ENCODE peak calls at places on chromosomes 3 and 15, in eight cellular contexts. O is cardiac muscle cell, L is H1, C is A549, E is fibroblast of lung, D is IMR-90, V is right atrium auricular region, Z is mammary epithelial cell. J is an unnamed sample.

GRCh38 chr15:71186267-71186666 is 71.0 kb downstream of the THSD4 start:
- DNase-seq in O (peak; percentile 16), L (no peak), C (no peak), E (no peak), D (no peak), V (no peak), Z (no peak), J (no peak)

GRCh38 chr3:196141866-196142673 is 60.2 kb upstream of the TFRC start:
- DNase-seq in O (no peak), L (no peak), C (no peak), E (no peak), D (no peak), V (no peak), Z (peak; percentile 67), J (no peak)

GRCh38 chr3:71425491-71426071 is 157.9 kb downstream of the FOXP1 start:
- DNase-seq in O (no peak), L (no peak), C (no peak), E (peak; percentile 100), D (peak; percentile 92), V (no peak), Z (peak; percentile 96), J (no peak)

GRCh38 chr15:44038801-44039200 is 156.3 kb downstream of the FRMD5 start:
- DNase-seq in O (peak; percentile 76), L (peak; percentile 39), C (no peak), E (peak; percentile 78), D (peak; percentile 66), V (no peak), Z (no peak), J (no peak)

GRCh38 chr3:9915252-9916141 is 1.4 kb upstream of the IL17RC start:
- DNase-seq in O (peak; percentile 73), L (no peak), C (no peak), E (peak; percentile 59), D (peak; percentile 52), V (peak; percentile 77), Z (no peak), J (no peak)

GRCh38 chr3:59180006-59180405 is 130.2 kb upstream of the CFAP20DC start:
- DNase-seq in O (no peak), L (peak; percentile 50), C (no peak), E (peak; percentile 8), D (no peak), V (no peak), Z (no peak), J (peak; percentile 43)

GRCh38 chr3:10602769-10603768 is 97.7 kb upstream of the ATP2B2 start:
- DNase-seq in O (peak; percentile 82), L (no peak), C (no peak), E (no peak), D (no peak), V (no peak), Z (no peak), J (no peak)

GRCh38 chr3:29864809-29865208 is 583.9 kb downstream of the RBMS3 start:
- DNase-seq in O (no peak), L (no peak), C (no peak), E (no peak), D (no peak), V (no peak), Z (no peak), J (no peak)

GRCh38 chr15:78012643-78013077 is 64.9 kb downstream of the TBC1D2B start:
- DNase-seq in O (no peak), L (no peak), C (no peak), E (no peak), D (no peak), V (no peak), Z (no peak), J (no peak)

DNA sequence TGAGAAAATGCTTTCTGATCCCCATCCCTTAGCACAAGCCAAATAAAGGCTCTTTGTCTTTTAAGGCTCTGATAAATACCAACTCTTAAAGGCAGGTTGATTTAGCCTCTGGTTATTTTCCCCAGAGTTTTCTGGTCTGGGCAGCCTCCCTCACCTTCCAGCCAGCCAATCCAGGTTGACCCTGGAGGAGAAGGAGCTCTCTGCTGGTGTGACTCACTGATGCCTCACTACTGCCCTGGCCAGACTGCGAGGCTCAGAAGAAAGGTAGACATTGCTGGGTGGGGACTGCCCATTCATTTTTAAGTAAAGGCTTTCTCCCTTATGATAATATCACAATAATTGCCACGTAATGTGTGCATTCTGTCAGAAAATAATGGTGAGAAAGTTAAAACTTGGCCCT is 37.1 kb downstream of the SLCO3A1 start:
- DNase-seq in O (no peak), L (no peak), C (peak; percentile 62), E (peak; percentile 66), D (peak; percentile 54), V (no peak), Z (peak; percentile 97), J (no peak)
- H3K27ac ChIP-seq in O (no peak overlapping the region), L (no peak overlapping the region), C (no peak overlapping the region), E (no peak overlapping the region), D (no peak overlapping the region), V (peak overlapping the region; percentile 21), Z (peak overlapping the region; percentile 83), J (no peak overlapping the region)

GRCh38 chr15:73682597-73683090 is 1.5 kb upstream of the CD276 start:
- DNase-seq in O (no peak), L (no peak), C (no peak), E (no peak), D (no peak), V (no peak), Z (no peak), J (no peak)

GRCh38 chr15:73685561-73685960 is 1.4 kb downstream of the CD276 start:
- DNase-seq in O (peak; percentile 45), L (no peak), C (no peak), E (no peak), D (peak; percentile 20), V (no peak), Z (no peak), J (no peak)

GRCh38 chr15:73681856-73682596 is 2.2 kb upstream of the CD276 start:
- DNase-seq in O (no peak), L (no peak), C (no peak), E (no peak), D (no peak), V (no peak), Z (no peak), J (no peak)

GRCh38 chr15:73683257-73683623 is 943 bp upstream of the CD276 start:
- DNase-seq in O (no peak), L (no peak), C (no peak), E (no peak), D (no peak), V (peak; percentile 51), Z (no peak), J (no peak)

GRCh38 chr15:73683624-73684536 is at the start of gene CD276:
- DNase-seq in O (peak; percentile 91), L (no peak), C (peak; percentile 57), E (peak; percentile 76), D (peak; percentile 64), V (peak; percentile 77), Z (peak; percentile 55), J (no peak)
- H3K4me1 ChIP-seq in O (peaks cover 19% of the 10 kb centered on the region), L (peaks cover 12% of the 10 kb centered on the region), C (peaks cover 28% of the 10 kb centered on the region), E (peaks cover 31% of the 10 kb centered on the region), D (peaks cover 31% of the 10 kb centered on the region), V (peaks cover 56% of the 10 kb centered on the region), Z (peaks cover 36% of the 10 kb centered on the region), J (peaks cover 6% of the 10 kb centered on the region)

GRCh38 chr15:40773902-40774301 is 4.1 kb downstream of the C15orf62 start:
- DNase-seq in O (no peak), L (no peak), C (no peak), E (no peak), D (no peak), V (no peak), Z (no peak), J (no peak)

GRCh38 chr15:40773496-40773895 is 3.7 kb downstream of the C15orf62 start:
- DNase-seq in O (no peak), L (no peak), C (no peak), E (no peak), D (no peak), V (no peak), Z (no peak), J (no peak)

GRCh38 chr15:40775007-40775406 is 5.2 kb downstream of the C15orf62 start:
- DNase-seq in O (no peak), L (no peak), C (no peak), E (no peak), D (no peak), V (no peak), Z (no peak), J (no peak)

GRCh38 chr15:40776537-40777141 is 6.9 kb downstream of the C15orf62 start:
- DNase-seq in O (no peak), L (no peak), C (no peak), E (peak; percentile 80), D (peak; percentile 41), V (no peak), Z (peak; percentile 89), J (no peak)

DNA sequence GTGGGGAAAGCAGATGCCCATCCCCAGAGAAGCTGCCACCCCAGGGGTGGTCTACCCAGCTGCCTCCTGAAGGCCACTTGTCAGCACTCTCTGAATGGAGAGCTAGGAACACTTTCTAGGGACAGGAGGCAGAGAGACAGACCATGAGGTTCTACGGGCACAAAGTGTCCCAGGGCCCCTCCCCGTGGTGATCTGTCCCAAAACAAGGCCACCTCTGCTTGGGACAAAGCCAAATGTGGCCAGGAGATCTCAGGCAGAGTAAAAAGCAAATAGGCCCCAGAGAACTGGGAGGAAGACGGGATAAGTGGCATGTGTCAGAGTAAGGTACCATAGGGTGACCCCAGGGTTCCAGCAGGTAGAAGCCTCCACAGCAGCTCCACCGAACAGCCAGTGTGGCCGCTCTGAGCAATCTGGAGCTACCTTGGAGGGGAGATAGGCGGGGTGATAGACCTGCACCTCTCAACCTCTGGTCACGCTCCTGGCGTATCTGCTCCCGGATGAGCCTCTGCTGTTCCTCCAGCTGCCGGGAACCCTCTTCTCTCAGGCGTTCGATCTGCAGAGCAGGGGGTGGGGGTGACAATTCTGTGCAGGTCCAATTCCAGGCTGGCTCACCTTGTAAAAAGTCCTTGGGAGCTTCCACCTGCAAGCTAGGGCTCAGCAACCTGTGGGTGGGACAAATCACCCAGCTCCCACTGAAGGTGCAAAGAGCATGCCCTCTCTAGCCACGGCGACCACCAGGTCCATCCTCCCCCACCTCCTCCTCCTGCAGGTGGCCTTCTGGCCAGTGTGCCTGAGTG is 6.2 kb downstream of the C15orf62 start:
- DNase-seq in O (no peak), L (no peak), C (no peak), E (no peak), D (no peak), V (no peak), Z (no peak), J (no peak)
- H3K27ac ChIP-seq in O (no peak overlapping the region), L (no peak overlapping the region), C (no peak overlapping the region), E (no peak overlapping the region), D (no peak overlapping the region), V (no peak overlapping the region), Z (peak overlapping the region; percentile 10), J (no peak overlapping the region)

GRCh38 chr3:172077197-172077734 is 37.9 kb downstream of the FNDC3B start:
- DNase-seq in O (no peak), L (no peak), C (no peak), E (no peak), D (no peak), V (no peak), Z (no peak), J (no peak)
- H3K4me1 ChIP-seq in O (peaks cover 16% of the 10 kb centered on the region), L (peaks cover 10% of the 10 kb centered on the region), C (peaks cover 76% of the 10 kb centered on the region), E (peaks cover 8% of the 10 kb centered on the region), D (peaks cover 6% of the 10 kb centered on the region), V (peaks cover 53% of the 10 kb centered on the region), Z (peaks cover 2% of the 10 kb centered on the region), J (peaks cover 3% of the 10 kb centered on the region)